ENCODE peak calls at places on chromosomes 5 and 9, in five cellular contexts. V is PC-9, Q is stomach, N is A549, P is HAP-1. J is an unnamed sample. For H3K4me1, the result is how much of the 10 kb centered on the place peaks cover.

GRCh38 chr5:14528926-14529325 is 52.7 kb upstream of the OTULINL start:
- DNase-seq in V (no peak), Q (no peak), N (no peak), P (no peak), J (no peak)

GRCh38 chr9:121713400-121714070 is 62.1 kb downstream of the DAB2IP start:
- DNase-seq in V (no peak), Q (no peak), N (no peak), P (no peak), J (no peak)

GRCh38 chr5:61516946-61517345 is 184.9 kb downstream of the ZSWIM6 start:
- DNase-seq in V (no peak), Q (no peak), N (no peak), P (no peak), J (no peak)

GRCh38 chr9:36102742-36103495 is 33.6 kb upstream of the GLIPR2 start:
- DNase-seq in V (peak), Q (peak), N (peak), P (peak), J (peak)

GRCh38 chr9:99560561-99560960 is 261.1 kb upstream of the NR4A3 start:
- DNase-seq in V (no peak), Q (no peak), N (no peak), P (no peak), J (no peak)

GRCh38 chr9:111754800-111755199 is 39.9 kb downstream of the SHOC1 start:
- DNase-seq in V (no peak), Q (no peak), N (no peak), P (no peak), J (no peak)

GRCh38 chr5:149760700-149761187 is 30.6 kb downstream of the PPARGC1B start:
- DNase-seq in V (peak), Q (no peak), N (peak), P (peak), J (no peak)

GRCh38 chr5:7325975-7326911 is 69.7 kb upstream of the ADCY2 start:
- DNase-seq in V (no peak), Q (no peak), N (no peak), P (no peak), J (no peak)

GRCh38 chr5:114363837-114364236 is 2.0 kb downstream of the KCNN2 start:
- DNase-seq in V (no peak), Q (no peak), N (no peak), P (no peak), J (no peak)

GRCh38 chr5:128252196-128252595 is 168.6 kb downstream of the SLC12A2 start:
- DNase-seq in V (no peak), Q (no peak), N (no peak), P (no peak), J (no peak)

GRCh38 chr9:79581794-79582193 is 10.0 kb downstream of the TLE4 start:
- DNase-seq in V (no peak), Q (no peak), N (peak), P (no peak), J (no peak)

GRCh38 chr9:126532489-126532888 is 81.2 kb upstream of the LMX1B start:
- DNase-seq in V (no peak), Q (no peak), N (no peak), P (no peak), J (no peak)

GRCh38 chr5:103428411-103428871 is 134.1 kb downstream of the NUDT12 start:
- DNase-seq in V (no peak), Q (peak), N (no peak), P (no peak), J (peak)

GRCh38 chr5:156094001-156094400 is 233.0 kb upstream of the SGCD start:
- DNase-seq in V (no peak), Q (no peak), N (peak), P (no peak), J (no peak)

GRCh38 chr5:73454379-73455036 is 5.9 kb upstream of the FOXD1 start:
- DNase-seq in V (peak), Q (peak), N (peak), P (peak), J (no peak)

GRCh38 chr5:163105456-163105855 is 331.9 kb upstream of the CCNG1 start:
- DNase-seq in V (no peak), Q (no peak), N (no peak), P (no peak), J (no peak)

GRCh38 chr5:111224561-111224989 is 391 bp downstream of the CAMK4 start:
- DNase-seq in V (no peak), Q (no peak), N (no peak), P (no peak), J (no peak)

GRCh38 chr5:32030686-32031478 is 143.2 kb downstream of the GOLPH3 start:
- DNase-seq in V (no peak), Q (no peak), N (no peak), P (no peak), J (no peak)

GRCh38 chr5:38824821-38825220 is 21.0 kb upstream of the OSMR start:
- DNase-seq in V (no peak), Q (no peak), N (no peak), P (no peak), J (no peak)

GRCh38 chr9:131839281-131840084 is 99.6 kb upstream of the RAPGEF1 start:
- DNase-seq in V (peak), Q (no peak), N (no peak), P (no peak), J (no peak)

GRCh38 chr5:176739461-176740051 is 70.8 kb upstream of the UNC5A start:
- DNase-seq in V (no peak), Q (peak), N (no peak), P (no peak), J (no peak)

GRCh38 chr9:78927099-78927940 is 630.4 kb downstream of the PSAT1 start:
- DNase-seq in V (no peak), Q (no peak), N (no peak), P (no peak), J (no peak)

GRCh38 chr9:27572918-27573698 is at the start of gene C9orf72:
- DNase-seq in V (no peak), Q (peak), N (no peak), P (peak), J (peak)

GRCh38 chr5:110751902-110752762 is 13.3 kb downstream of the SLC25A46 start:
- DNase-seq in V (no peak), Q (no peak), N (no peak), P (no peak), J (no peak)

GRCh38 chr5:120765189-120765588 is 301.1 kb downstream of the PRR16 start:
- DNase-seq in V (no peak), Q (no peak), N (no peak), P (no peak), J (no peak)

GRCh38 chr5:34609951-34610431 is 46.1 kb upstream of the RAI14 start:
- DNase-seq in V (no peak), Q (no peak), N (no peak), P (no peak), J (no peak)

GRCh38 chr9:113484258-113484730 is 20.8 kb downstream of the RGS3 start:
- DNase-seq in V (no peak), Q (peak), N (peak), P (no peak), J (peak)

GRCh38 chr9:89752154-89752553 is 147.3 kb downstream of the GADD45G start:
- DNase-seq in V (no peak), Q (no peak), N (no peak), P (no peak), J (no peak)

GRCh38 chr9:61665330-61665751 is 475.5 kb downstream of the SPATA31A7 start:
- DNase-seq in V (no peak), Q (peak), N (no peak), P (no peak), J (no peak)

GRCh38 chr5:148910686-148911361 is 84.4 kb downstream of the ADRB2 start:
- DNase-seq in V (peak), Q (peak), N (peak), P (no peak), J (no peak)

GRCh38 chr5:135040331-135041144 is 6.5 kb upstream of the PITX1 start:
- DNase-seq in V (no peak), Q (no peak), N (no peak), P (no peak), J (no peak)

GRCh38 chr5:107389769-107390168 is 281.0 kb downstream of the EFNA5 start:
- DNase-seq in V (peak), Q (no peak), N (peak), P (no peak), J (no peak)

GRCh38 chr9:1235650-1236401 is 185.7 kb downstream of the DMRT2 start:
- DNase-seq in V (no peak), Q (no peak), N (no peak), P (no peak), J (no peak)

GRCh38 chr9:121972501-121972981 is 120.6 kb downstream of the TTLL11 start:
- DNase-seq in V (peak), Q (peak), N (peak), P (no peak), J (peak)

GRCh38 chr5:149268928-149269557 is 2.6 kb upstream of the AFAP1L1 start:
- DNase-seq in V (peak), Q (no peak), N (peak), P (no peak), J (no peak)

GRCh38 chr9:119588874-119589560 is 219.8 kb upstream of the BRINP1 start:
- DNase-seq in V (no peak), Q (no peak), N (no peak), P (no peak), J (no peak)

GRCh38 chr5:94094793-94095441 is 353.5 kb upstream of the POU5F2 start:
- DNase-seq in V (no peak), Q (no peak), N (no peak), P (no peak), J (no peak)

GRCh38 chr9:70036641-70037040 is 7.0 kb upstream of the MAMDC2 start:
- DNase-seq in V (no peak), Q (no peak), N (no peak), P (no peak), J (no peak)

GRCh38 chr5:175572922-175573321 is 84.9 kb upstream of the HRH2 start:
- DNase-seq in V (peak), Q (no peak), N (peak), P (no peak), J (no peak)

GRCh38 chr9:115015018-115015635 is 84.7 kb upstream of the TNFSF8 start:
- DNase-seq in V (no peak), Q (peak), N (peak), P (peak), J (no peak)

DNA sequence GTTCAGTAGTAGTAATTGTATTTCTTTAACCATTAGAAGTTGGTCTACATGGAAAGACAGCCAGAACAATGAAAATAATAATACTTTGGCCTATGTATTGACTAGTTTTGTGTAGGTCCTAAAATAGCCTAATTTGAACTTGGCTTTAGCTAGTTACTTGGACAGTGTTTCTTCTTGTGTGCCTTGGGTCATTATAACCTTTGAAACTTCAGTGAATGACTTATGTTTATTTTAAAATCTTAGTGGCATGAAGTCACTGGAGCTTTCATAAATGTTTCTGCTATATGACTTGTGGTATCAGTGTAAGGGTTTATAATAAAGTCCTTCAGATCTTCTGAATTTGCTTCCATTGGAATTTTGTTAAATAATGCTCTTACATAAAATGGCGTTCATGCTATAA is 2.6 kb upstream of the FAM120AOS start:
- DNase-seq in V (no peak), Q (no peak), N (no peak), P (no peak), J (no peak)
- H3K4me1 ChIP-seq in V (under half), Q (half or more), N (half or more), P (under half), J (under half)

GRCh38 chr9:136537896-136538598 is 7.8 kb downstream of the NOTCH1 start:
- DNase-seq in V (no peak), Q (no peak), N (no peak), P (no peak), J (no peak)
- H3K4me1 ChIP-seq in V (under half), Q (half or more), N (under half), P (under half), J (under half)

GRCh38 chr5:11247224-11247623 is 486.2 kb upstream of the DAP start:
- DNase-seq in V (no peak), Q (no peak), N (no peak), P (no peak), J (no peak)
- H3K4me1 ChIP-seq in V (under half), Q (under half), N (under half), P (under half), J (under half)

DNA sequence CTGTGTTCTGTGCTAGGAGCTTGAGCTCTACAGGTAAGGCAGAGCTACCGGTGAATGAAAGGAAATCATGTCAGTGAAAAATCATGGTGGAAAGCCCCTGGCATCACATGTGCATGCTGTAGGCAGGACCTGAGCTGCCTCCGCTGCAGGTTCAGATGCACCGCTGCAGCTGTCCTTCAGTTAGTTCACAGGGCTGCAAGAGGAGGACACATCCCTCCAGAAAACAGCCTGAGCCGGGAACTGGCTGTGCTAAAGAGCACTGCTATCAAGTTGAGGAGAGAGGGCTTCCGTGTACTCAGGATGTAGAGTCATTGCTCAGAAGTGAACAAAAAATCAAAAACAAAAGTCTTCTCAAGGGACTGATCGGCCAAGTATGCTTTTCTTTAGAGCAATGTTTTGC is 138.6 kb downstream of the ERCC6L2 start:
- DNase-seq in V (no peak), Q (no peak), N (no peak), P (no peak), J (no peak)
- H3K4me1 ChIP-seq in V (under half), Q (under half), N (under half), P (under half), J (under half)

GRCh38 chr9:129702563-129702962 is 37.1 kb downstream of the PRRX2 start:
- DNase-seq in V (peak), Q (peak), N (peak), P (no peak), J (no peak)
- H3K4me1 ChIP-seq in V (under half), Q (under half), N (under half), P (under half), J (under half)

GRCh38 chr5:482506-482905 is 39.5 kb downstream of the EXOC3 start:
- DNase-seq in V (no peak), Q (no peak), N (no peak), P (no peak), J (no peak)

GRCh38 chr5:483011-483410 is 40.0 kb downstream of the EXOC3 start:
- DNase-seq in V (no peak), Q (no peak), N (no peak), P (no peak), J (no peak)

GRCh38 chr5:479566-480319 is 36.8 kb downstream of the EXOC3 start:
- DNase-seq in V (no peak), Q (no peak), N (no peak), P (no peak), J (peak)

GRCh38 chr5:482021-482420 is 39.0 kb downstream of the EXOC3 start:
- DNase-seq in V (no peak), Q (no peak), N (no peak), P (no peak), J (no peak)

GRCh38 chr5:481347-481746 is 38.4 kb downstream of the EXOC3 start:
- DNase-seq in V (no peak), Q (no peak), N (no peak), P (no peak), J (peak)
- H3K4me1 ChIP-seq in V (under half), Q (under half), N (under half), P (under half), J (under half)

GRCh38 chr9:2286825-2287455 is 271.8 kb downstream of the SMARCA2 start:
- DNase-seq in V (no peak), Q (no peak), N (no peak), P (no peak), J (no peak)
- H3K4me1 ChIP-seq in V (under half), Q (under half), N (under half), P (under half), J (under half)

GRCh38 chr5:42990892-42991291 is 49.2 kb downstream of the ANXA2R start:
- DNase-seq in V (no peak), Q (no peak), N (no peak), P (no peak), J (no peak)

GRCh38 chr5:42993516-42994284 is 46.4 kb downstream of the ANXA2R start:
- DNase-seq in V (no peak), Q (no peak), N (peak), P (peak), J (no peak)

GRCh38 chr5:42994285-42995151 is 45.6 kb downstream of the ANXA2R start:
- DNase-seq in V (no peak), Q (peak), N (peak), P (peak), J (peak)

GRCh38 chr5:42991477-42992034 is 48.6 kb downstream of the ANXA2R start:
- DNase-seq in V (no peak), Q (no peak), N (no peak), P (peak), J (no peak)

DNA sequence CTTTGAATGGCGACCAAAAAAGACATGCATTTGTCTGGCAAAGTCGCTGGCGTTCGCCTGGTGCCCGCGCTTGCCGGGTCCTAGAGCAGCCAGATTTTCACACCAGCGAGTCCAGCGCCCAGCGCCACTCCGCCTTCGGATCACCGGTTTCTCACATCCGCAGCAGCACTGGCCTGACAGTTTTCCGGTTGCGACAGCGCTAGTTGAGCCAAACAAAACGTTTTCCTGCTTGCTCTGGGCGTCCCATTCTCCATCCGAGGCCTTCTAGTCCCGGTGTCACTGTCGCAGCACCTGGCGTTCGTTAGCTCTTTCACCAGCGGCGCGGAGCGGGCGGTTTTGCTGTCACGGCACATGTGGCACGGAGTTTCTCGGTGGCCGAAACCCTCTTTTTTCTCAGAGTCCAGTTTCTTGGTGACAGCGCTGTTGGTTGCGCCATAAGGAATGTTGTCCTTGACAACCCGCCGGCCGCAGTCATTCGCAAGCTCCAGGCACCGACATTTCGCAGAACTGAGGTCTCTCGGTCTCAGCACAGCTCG is 48.0 kb downstream of the ANXA2R start:
- DNase-seq in V (peak), Q (peak), N (peak), P (peak), J (peak)
- H3K4me1 ChIP-seq in V (under half), Q (under half), N (under half), P (under half), J (under half)

J was measured in pancreas.